ENCODE peak calls at places on chromosome 19, in five cellular contexts. G is H1, L is neuronal stem cell, J is IMR-90, V is H9. M is an unnamed sample.

GRCh38 chr19:15453906-15454305 is 4.2 kb upstream of the WIZ start:
- DNase-seq in G (no peak), L (no peak), J (no peak), V (no peak), M (no peak)

GRCh38 chr19:33458807-33459206 is 62.8 kb downstream of the PEPD start:
- DNase-seq in G (no peak), L (no peak), J (no peak), V (peak; percentile 14), M (no peak)

GRCh38 chr19:7507884-7508283 is 8.0 kb upstream of the ZNF358 start:
- DNase-seq in G (peak; percentile 96), L (no peak), J (peak; percentile 80), V (peak; percentile 97), M (peak; percentile 94)

GRCh38 chr19:18098891-18099622 is 1.5 kb downstream of the MAST3 start:
- DNase-seq in G (no peak), L (no peak), J (no peak), V (no peak), M (no peak)

GRCh38 chr19:15331419-15332310 is 674 bp downstream of the BRD4 start:
- DNase-seq in G (peak; percentile 60), L (peak; percentile 21), J (no peak), V (peak; percentile 39), M (peak; percentile 55)

GRCh38 chr19:48878219-48879024 is 6.2 kb downstream of the PPP1R15A start:
- DNase-seq in G (no peak), L (no peak), J (peak; percentile 41), V (no peak), M (peak; percentile 84)

GRCh38 chr19:7830823-7831222 is 805 bp downstream of the EVI5L start:
- DNase-seq in G (no peak), L (no peak), J (no peak), V (no peak), M (no peak)

GRCh38 chr19:40523322-40524047 is 53.2 kb upstream of the SHKBP1 start:
- DNase-seq in G (peak; percentile 87), L (peak; percentile 56), J (peak; percentile 44), V (peak; percentile 90), M (peak; percentile 55)

GRCh38 chr19:13077233-13077632 is 25.4 kb downstream of the LYL1 start:
- DNase-seq in G (no peak), L (no peak), J (no peak), V (no peak), M (no peak)

GRCh38 chr19:14149509-14149994 is 13.2 kb upstream of the ASF1B start:
- DNase-seq in G (no peak), L (no peak), J (no peak), V (no peak), M (no peak)

GRCh38 chr19:47476438-47476972 is 4.8 kb upstream of the SLC8A2 start:
- DNase-seq in G (no peak), L (no peak), J (no peak), V (no peak), M (no peak)

GRCh38 chr19:2798733-2799132 is 13.4 kb downstream of the THOP1 start:
- DNase-seq in G (no peak), L (no peak), J (peak; percentile 7), V (no peak), M (no peak)

GRCh38 chr19:15869873-15870272 is 28.0 kb downstream of the CYP4F2 start:
- DNase-seq in G (no peak), L (no peak), J (no peak), V (no peak), M (no peak)

GRCh38 chr19:14890616-14891379 is 4.9 kb upstream of the OR7A17 start:
- DNase-seq in G (no peak), L (no peak), J (no peak), V (no peak), M (no peak)

GRCh38 chr19:13152356-13152853 is 2.2 kb downstream of the IER2 start:
- DNase-seq in G (no peak), L (no peak), J (no peak), V (no peak), M (no peak)

GRCh38 chr19:525029-525428 is 6.5 kb upstream of the CDC34 start:
- DNase-seq in G (no peak), L (no peak), J (no peak), V (no peak), M (no peak)

GRCh38 chr19:21045028-21045427 is 24.6 kb downstream of the ZNF430 start:
- DNase-seq in G (no peak), L (no peak), J (no peak), V (no peak), M (no peak)

GRCh38 chr19:22882797-22883196 is 50.7 kb downstream of the ZNF723 start:
- DNase-seq in G (no peak), L (no peak), J (peak; percentile 13), V (no peak), M (peak; percentile 4)

GRCh38 chr19:34041922-34042521 is 130.3 kb upstream of the LSM14A start:
- DNase-seq in G (peak; percentile 95), L (peak; percentile 46), J (peak; percentile 33), V (peak; percentile 83), M (no peak)

GRCh38 chr19:15372891-15373301 is 6.7 kb downstream of the AKAP8 start:
- DNase-seq in G (no peak), L (no peak), J (no peak), V (no peak), M (no peak)

GRCh38 chr19:32599736-32600157 is 18.8 kb downstream of the PDCD5 start:
- DNase-seq in G (no peak), L (peak; percentile 40), J (peak; percentile 69), V (no peak), M (peak; percentile 70)

GRCh38 chr19:40605201-40605971 is 4.2 kb downstream of the LTBP4 start:
- DNase-seq in G (peak; percentile 81), L (no peak), J (peak; percentile 31), V (peak; percentile 76), M (peak; percentile 71)

GRCh38 chr19:13579388-13580060 is 73.2 kb upstream of the CACNA1A start:
- DNase-seq in G (no peak), L (no peak), J (peak; percentile 65), V (no peak), M (no peak)

GRCh38 chr19:2756477-2756876 is 16.7 kb upstream of the SLC39A3 start:
- DNase-seq in G (no peak), L (no peak), J (no peak), V (no peak), M (no peak)

GRCh38 chr19:6392219-6393073 is 518 bp downstream of the GTF2F1 start:
- DNase-seq in G (no peak), L (no peak), J (no peak), V (no peak), M (peak; percentile 11)

GRCh38 chr19:6393982-6394412 is 1.0 kb upstream of the GTF2F1 start:
- DNase-seq in G (no peak), L (no peak), J (no peak), V (no peak), M (no peak)

GRCh38 chr19:6393074-6393981 is at the start of gene GTF2F1:
- DNase-seq in G (peak; percentile 98), L (peak; percentile 97), J (peak; percentile 95), V (peak; percentile 95), M (peak; percentile 98)

GRCh38 chr19:6396305-6396704 is 3.3 kb upstream of the GTF2F1 start:
- DNase-seq in G (no peak), L (no peak), J (no peak), V (no peak), M (no peak)

DNA sequence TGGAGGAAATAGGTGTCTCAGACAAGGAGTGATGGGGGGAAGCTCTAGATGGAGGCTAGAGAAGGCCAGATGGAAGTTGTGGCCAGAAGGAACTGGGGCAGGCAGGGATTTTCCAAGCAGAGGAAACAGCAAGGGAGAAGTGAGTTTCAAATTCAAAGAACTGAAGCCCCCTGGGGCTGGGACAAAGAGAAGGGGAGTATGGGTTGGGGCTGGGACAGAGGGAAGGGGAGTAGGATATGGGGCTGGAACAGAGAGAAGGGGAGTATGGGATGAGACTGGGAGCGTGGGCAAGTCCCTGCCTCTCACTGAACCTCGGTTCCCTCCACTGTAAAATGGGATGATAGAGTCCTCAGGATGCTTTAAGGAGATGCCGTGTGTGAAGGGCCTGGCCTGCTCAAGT is 1.9 kb upstream of the GTF2F1 start:
- DNase-seq in G (no peak), L (no peak), J (no peak), V (no peak), M (no peak)
- H3K23ac ChIP-seq in G (no peak overlapping the region), L (no peak overlapping the region), J (no peak overlapping the region), V (no peak overlapping the region), M (no peak overlapping the region)

GRCh38 chr19:56321254-56321980 is 6.8 kb upstream of the ZSCAN5A start:
- DNase-seq in G (no peak), L (no peak), J (no peak), V (no peak), M (no peak)

GRCh38 chr19:56321981-56322558 is 7.4 kb upstream of the ZSCAN5A start:
- DNase-seq in G (no peak), L (no peak), J (no peak), V (no peak), M (no peak)

DNA sequence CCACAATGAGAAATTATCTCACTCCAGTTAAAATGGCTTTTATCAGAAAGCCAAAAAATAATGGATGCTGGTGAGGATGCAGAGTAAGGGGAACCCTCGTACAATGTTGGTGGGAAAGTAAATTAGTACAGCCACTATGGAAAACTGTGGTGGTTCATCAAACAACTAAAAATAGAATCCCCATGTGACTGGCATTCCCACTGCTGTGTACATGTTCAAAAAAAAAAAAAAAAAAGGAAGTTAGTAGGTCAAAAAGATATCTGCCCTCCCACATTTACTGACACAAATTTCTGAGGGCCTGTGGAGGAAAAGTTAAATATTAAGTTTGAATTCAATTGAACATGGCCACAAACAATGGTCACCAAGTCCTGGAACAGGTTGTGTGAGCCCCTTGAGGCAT is 9.8 kb upstream of the ZSCAN5A start:
- DNase-seq in G (no peak), L (no peak), J (no peak), V (no peak), M (no peak)
- H3K9me3 ChIP-seq in G (peaks cover 8% of the 10 kb centered on the region), L (no peaks in the 10 kb centered on the region), J (no peaks in the 10 kb centered on the region), V (no peaks in the 10 kb centered on the region), M (peaks cover 3% of the 10 kb centered on the region)

GRCh38 chr19:42067315-42067888 is 2.6 kb downstream of the GRIK5 start:
- DNase-seq in G (no peak), L (no peak), J (no peak), V (no peak), M (no peak)

GRCh38 chr19:42066075-42066754 is 3.8 kb downstream of the GRIK5 start:
- DNase-seq in G (peak; percentile 54), L (no peak), J (peak; percentile 19), V (peak; percentile 68), M (peak; percentile 25)

GRCh38 chr19:42068756-42069571 is 1.0 kb downstream of the GRIK5 start:
- DNase-seq in G (peak; percentile 58), L (no peak), J (no peak), V (no peak), M (no peak)

GRCh38 chr19:42069619-42070293 is at the start of gene GRIK5:
- DNase-seq in G (peak; percentile 67), L (no peak), J (no peak), V (peak; percentile 56), M (no peak)

DNA sequence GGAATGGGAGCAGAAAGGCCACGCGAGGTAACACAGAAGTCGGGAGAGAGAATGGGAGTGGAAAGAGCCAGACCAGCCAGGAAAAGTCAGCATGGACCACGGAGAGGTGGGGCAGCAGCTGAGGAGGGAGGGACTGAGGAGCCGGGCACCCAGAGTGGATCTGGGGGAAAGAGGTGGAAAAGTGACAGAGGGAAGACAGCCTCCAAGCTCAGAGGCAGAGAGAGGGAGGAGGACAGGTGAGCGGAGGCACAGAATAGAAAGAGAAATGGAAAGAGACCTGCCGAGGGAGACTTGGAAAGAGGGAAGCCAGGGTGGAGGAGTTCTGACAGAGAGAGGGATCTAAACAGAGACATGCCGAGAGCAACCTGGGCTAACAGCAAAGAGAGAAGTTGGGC is 1.6 kb downstream of the GRIK5 start:
- DNase-seq in G (no peak), L (no peak), J (no peak), V (no peak), M (no peak)
- H3K23ac ChIP-seq in G (no peak overlapping the region), L (peak overlapping the region; percentile 39), J (no peak overlapping the region), V (no peak overlapping the region), M (no peak overlapping the region)

GRCh38 chr19:9342610-9343304 is 18.8 kb downstream of the ZNF559 start:
- DNase-seq in G (no peak), L (no peak), J (no peak), V (no peak), M (no peak)
- H3K9me3 ChIP-seq in G (peaks cover 74% of the 10 kb centered on the region), L (peaks cover 43% of the 10 kb centered on the region), J (peaks cover 70% of the 10 kb centered on the region), V (peaks cover 95% of the 10 kb centered on the region), M (peaks cover 94% of the 10 kb centered on the region)